ENCODE peak calls at places on chromosome 7, in four cellular contexts. E is heart left ventricle, D is lower lobe of right lung, V is WERI-Rb-1. B is an unnamed sample.

GRCh38 chr7:33639552-33640197 is 265.7 kb upstream of the BMPER start:
- DNase-seq in E (no peak), D (no peak), V (no peak), B (peak)

GRCh38 chr7:64314493-64315020 is 796 bp downstream of the ZNF736 start:
- DNase-seq in E (no peak), D (no peak), V (no peak), B (no peak)

GRCh38 chr7:47809387-47809786 is 138.9 kb downstream of the PKD1L1 start:
- DNase-seq in E (no peak), D (no peak), V (no peak), B (no peak)

GRCh38 chr7:141147482-141147881 is 73.6 kb downstream of the TMEM178B start:
- DNase-seq in E (no peak), D (no peak), V (no peak), B (no peak)

GRCh38 chr7:155377837-155378579 is 79.9 kb upstream of the EN2 start:
- DNase-seq in E (no peak), D (no peak), V (peak), B (peak)

GRCh38 chr7:39567294-39567693 is 1.1 kb downstream of the YAE1 start:
- DNase-seq in E (no peak), D (no peak), V (no peak), B (no peak)

GRCh38 chr7:120981888-120982615 is 6.5 kb upstream of the CPED1 start:
- DNase-seq in E (no peak), D (no peak), V (no peak), B (peak)

GRCh38 chr7:50664461-50664922 is 99.3 kb upstream of the DDC start:
- DNase-seq in E (no peak), D (no peak), V (no peak), B (peak)

GRCh38 chr7:122766593-122766992 is 63.9 kb upstream of the RNF148 start:
- DNase-seq in E (no peak), D (no peak), V (no peak), B (no peak)

GRCh38 chr7:22665816-22666375 is 61.1 kb upstream of the IL6 start:
- DNase-seq in E (no peak), D (no peak), V (no peak), B (peak)

GRCh38 chr7:73446716-73447115 is 13.1 kb downstream of the FZD9 start:
- DNase-seq in E (no peak), D (no peak), V (no peak), B (no peak)

GRCh38 chr7:148433521-148434180 is 156.9 kb upstream of the C7orf33 start:
- DNase-seq in E (no peak), D (no peak), V (no peak), B (no peak)

GRCh38 chr7:79709574-79710409 is 256.3 kb upstream of the MAGI2 start:
- DNase-seq in E (no peak), D (no peak), V (no peak), B (no peak)

GRCh38 chr7:132773527-132773956 is 197.3 kb upstream of the PLXNA4 start:
- DNase-seq in E (no peak), D (no peak), V (no peak), B (peak)

GRCh38 chr7:155962191-155962967 is 150.1 kb upstream of the SHH start:
- DNase-seq in E (no peak), D (no peak), V (no peak), B (no peak)

GRCh38 chr7:117273325-117274292 is 49.2 kb downstream of the WNT2 start:
- DNase-seq in E (no peak), D (no peak), V (no peak), B (no peak)

GRCh38 chr7:39623312-39624201 is at the start of gene RALA:
- DNase-seq in E (peak), D (peak), V (peak), B (peak)

GRCh38 chr7:65239707-65240352 is 133.8 kb upstream of the ZNF92 start:
- DNase-seq in E (peak), D (peak), V (peak), B (no peak)

GRCh38 chr7:55154096-55154495 is 135.3 kb downstream of the EGFR start:
- DNase-seq in E (no peak), D (no peak), V (no peak), B (no peak)

GRCh38 chr7:34761627-34762026 is 103.6 kb downstream of the NPSR1 start:
- DNase-seq in E (no peak), D (no peak), V (no peak), B (peak)

GRCh38 chr7:74071121-74071520 is 12.5 kb upstream of the LIMK1 start:
- DNase-seq in E (no peak), D (no peak), V (no peak), B (no peak)

GRCh38 chr7:156612930-156613329 is 27.6 kb upstream of the RNF32 start:
- DNase-seq in E (no peak), D (no peak), V (no peak), B (no peak)

GRCh38 chr7:74275401-74275881 is 13.8 kb upstream of the CLIP2 start:
- DNase-seq in E (no peak), D (no peak), V (peak), B (no peak)

GRCh38 chr7:30349170-30349569 is 64.8 kb downstream of the ZNRF2 start:
- DNase-seq in E (no peak), D (no peak), V (no peak), B (no peak)
- H3K4me3 ChIP-seq in E (no peak), D (no peak), V (no peak), B (no peak)

GRCh38 chr7:130129099-130129498 is 58.8 kb downstream of the KLHDC10 start:
- DNase-seq in E (no peak), D (no peak), V (no peak), B (no peak)

GRCh38 chr7:130131191-130131834 is 61.0 kb downstream of the KLHDC10 start:
- DNase-seq in E (no peak), D (no peak), V (no peak), B (no peak)

GRCh38 chr7:130124711-130125110 is 54.4 kb downstream of the KLHDC10 start:
- DNase-seq in E (no peak), D (no peak), V (no peak), B (no peak)

GRCh38 chr7:130131964-130132875 is 61.9 kb downstream of the KLHDC10 start:
- DNase-seq in E (no peak), D (no peak), V (peak), B (no peak)

DNA sequence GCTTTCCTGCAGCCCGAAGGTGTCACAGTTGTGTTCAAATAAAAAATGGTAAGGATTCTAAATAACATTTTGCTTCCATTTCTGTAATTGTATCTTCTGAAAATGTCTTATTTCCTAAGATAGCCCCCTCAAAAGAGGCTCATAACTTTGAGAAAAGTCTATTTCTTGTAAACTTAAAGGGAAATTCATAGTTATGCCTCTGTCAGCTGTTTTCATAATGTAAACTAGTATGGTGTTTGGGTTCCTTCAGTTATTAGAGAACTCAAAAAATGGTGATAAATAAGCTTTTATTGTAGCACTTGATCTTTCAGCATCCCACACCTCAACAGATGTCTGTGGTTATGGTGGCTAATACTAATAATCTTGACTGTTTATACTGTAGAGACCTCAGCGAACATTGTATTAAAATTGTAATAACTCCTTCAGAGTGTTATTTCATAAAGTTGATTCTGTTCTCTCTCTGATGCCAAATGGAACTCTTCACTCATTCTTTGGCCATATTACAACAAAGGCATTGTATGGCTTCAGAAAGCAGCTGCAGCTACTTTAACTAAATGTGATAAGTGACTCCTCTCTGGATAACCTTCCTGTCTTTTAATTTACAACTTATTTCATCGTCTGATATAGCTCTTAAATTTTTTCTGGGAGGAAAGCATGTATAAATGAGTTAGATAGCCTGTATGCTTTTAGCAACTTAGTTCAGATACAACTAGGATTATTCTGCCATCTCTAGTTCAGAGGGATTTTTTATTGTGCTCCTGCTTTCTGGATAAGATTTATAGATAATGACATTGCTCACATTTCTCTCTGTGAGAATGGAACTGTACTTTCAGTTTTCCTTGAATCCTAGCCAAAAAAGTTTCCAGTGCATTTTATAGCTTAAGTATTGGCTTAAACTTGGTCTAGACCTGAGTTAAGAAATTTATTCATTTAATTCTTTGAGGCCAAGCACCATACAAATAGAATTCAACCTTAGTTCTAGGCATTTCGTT is 57.4 kb downstream of the KLHDC10 start:
- DNase-seq in E (no peak), D (no peak), V (no peak), B (peak)
- H3K4me3 ChIP-seq in E (no peak), D (no peak), V (no peak), B (no peak)

GRCh38 chr7:101179117-101179779 is 845 bp downstream of the NAT16 start:
- DNase-seq in E (no peak), D (no peak), V (no peak), B (no peak)
- H3K4me3 ChIP-seq in E (no peak), D (no peak), V (no peak), B (no peak)

DNA sequence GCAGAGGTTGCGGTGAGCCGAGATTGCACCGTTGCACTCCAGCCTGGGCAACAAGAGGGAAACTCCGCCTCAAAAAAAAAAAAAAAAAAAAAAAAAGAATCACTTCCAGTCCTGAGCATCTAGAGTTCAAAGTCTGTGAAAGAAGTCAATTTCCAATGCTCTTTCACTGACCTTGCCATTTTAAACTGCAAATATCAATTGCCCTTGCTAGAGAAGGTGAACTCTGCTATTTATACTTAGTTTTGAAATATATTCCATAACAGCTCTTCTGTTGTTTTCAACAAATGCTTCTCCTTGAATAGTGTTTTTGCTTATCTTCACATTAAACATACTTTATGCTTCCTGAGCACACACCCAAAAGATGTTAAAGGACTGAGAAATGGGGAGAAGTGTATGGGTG is 331.3 kb downstream of the PHTF2 start:
- DNase-seq in E (no peak), D (no peak), V (no peak), B (no peak)
- H3K4me3 ChIP-seq in E (no peak), D (no peak), V (no peak), B (no peak)

DNA sequence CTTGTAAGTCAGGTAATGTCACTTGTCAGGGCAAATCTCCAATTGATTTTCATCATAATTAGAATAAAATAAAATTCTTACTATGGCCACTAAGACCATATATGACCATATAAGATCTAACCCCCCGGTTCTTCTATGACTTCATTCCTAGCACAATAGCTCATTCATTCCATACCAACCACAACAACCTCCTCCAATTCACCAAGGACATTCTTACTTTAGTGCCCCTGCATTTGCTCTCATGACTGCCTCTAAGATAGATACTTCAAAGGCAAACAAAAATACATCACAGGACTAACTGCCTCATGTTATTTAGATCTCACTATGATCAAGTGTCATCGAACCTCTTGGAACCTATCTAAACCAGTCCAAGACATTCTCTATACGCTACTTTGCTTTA is 90.8 kb downstream of the SNX13 start:
- DNase-seq in E (no peak), D (no peak), V (no peak), B (peak)
- H3K4me3 ChIP-seq in E (no peak), D (no peak), V (no peak), B (no peak)

GRCh38 chr7:94043299-94043698 is 39.1 kb upstream of the BET1 start:
- DNase-seq in E (no peak), D (no peak), V (no peak), B (peak)

GRCh38 chr7:94041529-94041928 is 37.4 kb upstream of the BET1 start:
- DNase-seq in E (no peak), D (no peak), V (no peak), B (no peak)

GRCh38 chr7:94042381-94042780 is 38.2 kb upstream of the BET1 start:
- DNase-seq in E (no peak), D (no peak), V (no peak), B (no peak)

GRCh38 chr7:94040254-94040653 is 36.1 kb upstream of the BET1 start:
- DNase-seq in E (no peak), D (no peak), V (peak), B (no peak)

DNA sequence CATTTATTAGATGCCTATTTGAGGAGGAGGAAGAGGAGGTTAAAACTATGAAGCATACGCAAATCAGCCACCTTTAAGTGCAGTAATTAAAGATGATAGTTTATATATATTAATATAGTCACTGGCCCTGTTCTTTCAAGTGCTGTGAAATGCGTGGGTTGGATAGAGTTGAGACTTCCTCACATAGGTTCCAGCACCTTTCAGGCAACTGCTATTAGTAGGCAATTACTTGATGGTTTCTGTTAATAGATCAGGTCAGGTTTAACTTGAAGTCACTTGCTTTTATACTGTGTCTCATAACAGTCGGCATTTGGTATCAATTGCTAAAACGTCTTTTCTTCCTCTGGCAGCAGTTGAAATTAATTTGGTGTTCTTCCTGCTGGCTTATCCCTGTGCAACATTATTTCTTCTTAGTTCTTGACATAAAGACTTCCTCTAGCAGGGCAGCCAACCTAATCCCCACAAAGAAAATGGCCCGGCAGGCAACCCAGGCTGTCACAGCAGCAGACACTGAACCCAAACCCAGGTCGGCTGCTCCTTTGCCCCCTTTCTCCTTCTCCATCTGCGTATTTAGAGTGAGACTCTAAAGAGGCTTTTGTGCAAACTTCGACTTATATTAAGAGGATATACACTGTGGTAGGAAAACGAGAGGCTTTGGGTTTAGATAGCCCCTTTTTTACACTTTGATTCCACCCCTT is 35.4 kb upstream of the BET1 start:
- DNase-seq in E (no peak), D (no peak), V (peak), B (no peak)
- H3K4me3 ChIP-seq in E (no peak), D (no peak), V (peak), B (no peak)

GRCh38 chr7:27603813-27604212 is 58.9 kb downstream of the HIBADH start:
- DNase-seq in E (no peak), D (no peak), V (no peak), B (no peak)

GRCh38 chr7:27601217-27601616 is 61.5 kb downstream of the HIBADH start:
- DNase-seq in E (no peak), D (no peak), V (no peak), B (no peak)

GRCh38 chr7:27600247-27600646 is 62.4 kb downstream of the HIBADH start:
- DNase-seq in E (no peak), D (no peak), V (no peak), B (peak)

GRCh38 chr7:27605283-27605682 is 57.4 kb downstream of the HIBADH start:
- DNase-seq in E (no peak), D (no peak), V (no peak), B (no peak)

DNA sequence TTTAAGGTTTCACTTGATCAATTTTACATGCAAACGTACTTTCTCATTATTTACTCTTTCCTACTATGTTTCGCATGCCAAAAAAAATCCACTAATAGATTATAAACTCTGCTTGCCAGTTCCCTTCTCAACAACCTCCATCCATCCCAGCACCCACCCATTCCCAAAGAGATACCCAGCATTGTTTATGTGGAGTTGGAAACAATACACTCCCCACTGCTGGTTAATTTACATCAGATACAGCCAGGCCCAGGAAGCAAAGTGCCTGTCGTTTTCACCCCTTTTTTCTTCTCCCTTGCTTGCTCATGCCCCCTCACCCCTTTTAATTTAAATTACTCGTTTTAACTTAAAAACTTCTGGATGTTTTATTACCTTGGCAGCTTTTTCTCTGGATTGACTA is 59.9 kb downstream of the HIBADH start:
- DNase-seq in E (no peak), D (no peak), V (no peak), B (no peak)
- H3K4me3 ChIP-seq in E (no peak), D (no peak), V (no peak), B (no peak)